ENCODE peak calls at places on chromosomes 11 and 22, in four cellular contexts. One of them, this sample, is unnamed.
A peak's percentile ranks its signal among the peaks of the same experiment; 100 is the strongest.

GRCh38 chr11:5204787-5205186 is 4.3 kb upstream of the OR51V1 start:
- DNase-seq in PC-9: peak; percentile 1
- DNase-seq in PC-3: peak; percentile 59
- DNase-seq in K562: peak; percentile 71
- DNase-seq in this sample: peak; percentile 10

GRCh38 chr22:45510376-45511232 is 7.9 kb downstream of the FBLN1 start:
- DNase-seq in PC-9: no peak
- DNase-seq in PC-3: no peak
- DNase-seq in K562: no peak
- DNase-seq in this sample: no peak

GRCh38 chr11:20327377-20327776 is 36.1 kb upstream of the HTATIP2 start:
- DNase-seq in PC-9: no peak
- DNase-seq in PC-3: no peak
- DNase-seq in K562: no peak
- DNase-seq in this sample: peak; percentile 60

GRCh38 chr11:110296226-110297081 is at the start of gene RDX:
- DNase-seq in K562: peak; percentile 94
- DNase-seq in PC-9: peak; percentile 91
- DNase-seq in PC-3: peak; percentile 88
- DNase-seq in this sample: peak; percentile 97

GRCh38 chr11:7593476-7593875 is 79.7 kb downstream of the PPFIBP2 start:
- DNase-seq in K562: no peak
- DNase-seq in PC-3: no peak
- DNase-seq in PC-9: no peak
- DNase-seq in this sample: peak; percentile 37

GRCh38 chr11:118068206-118068944 is 8.5 kb upstream of the TMPRSS4 start:
- DNase-seq in PC-3: no peak
- DNase-seq in K562: peak; percentile 63
- DNase-seq in PC-9: no peak
- DNase-seq in this sample: no peak

GRCh38 chr11:114057147-114057546 is 2.4 kb upstream of the ZBTB16 start:
- DNase-seq in PC-9: no peak
- DNase-seq in PC-3: no peak
- DNase-seq in K562: no peak
- DNase-seq in this sample: no peak

GRCh38 chr22:45304971-45305370 is 4.8 kb upstream of the FAM118A start:
- DNase-seq in K562: no peak
- DNase-seq in PC-3: no peak
- DNase-seq in PC-9: peak; percentile 54
- DNase-seq in this sample: no peak

GRCh38 chr22:32723632-32724031 is 77.9 kb upstream of the TIMP3 start:
- DNase-seq in PC-3: no peak
- DNase-seq in K562: no peak
- DNase-seq in PC-9: peak; percentile 60
- DNase-seq in this sample: no peak

GRCh38 chr11:127247261-127247660 is 246.7 kb upstream of the KIRREL3 start:
- DNase-seq in K562: no peak
- DNase-seq in PC-9: no peak
- DNase-seq in PC-3: no peak
- DNase-seq in this sample: no peak

GRCh38 chr11:100739636-100740035 is 52.5 kb downstream of the ARHGAP42 start:
- DNase-seq in PC-3: peak; percentile 49
- DNase-seq in PC-9: peak; percentile 74
- DNase-seq in K562: no peak
- DNase-seq in this sample: no peak

GRCh38 chr11:64590763-64591221 is at the start of gene SLC22A12:
- DNase-seq in PC-3: no peak
- DNase-seq in PC-9: no peak
- DNase-seq in K562: no peak
- DNase-seq in this sample: no peak

GRCh38 chr11:460331-461199 is 10.5 kb downstream of the PTDSS2 start:
- DNase-seq in K562: peak; percentile 71
- DNase-seq in PC-9: peak; percentile 73
- DNase-seq in PC-3: no peak
- DNase-seq in this sample: no peak

GRCh38 chr11:464316-464715 is 14.2 kb downstream of the PTDSS2 start:
- DNase-seq in PC-3: no peak
- DNase-seq in PC-9: no peak
- DNase-seq in K562: no peak
- DNase-seq in this sample: peak; percentile 20

GRCh38 chr11:459511-460220 is 9.6 kb downstream of the PTDSS2 start:
- DNase-seq in K562: no peak
- DNase-seq in PC-3: no peak
- DNase-seq in PC-9: no peak
- DNase-seq in this sample: no peak

GRCh38 chr11:461626-462025 is 11.5 kb downstream of the PTDSS2 start:
- DNase-seq in PC-9: no peak
- DNase-seq in K562: no peak
- DNase-seq in PC-3: no peak
- DNase-seq in this sample: no peak

DNA sequence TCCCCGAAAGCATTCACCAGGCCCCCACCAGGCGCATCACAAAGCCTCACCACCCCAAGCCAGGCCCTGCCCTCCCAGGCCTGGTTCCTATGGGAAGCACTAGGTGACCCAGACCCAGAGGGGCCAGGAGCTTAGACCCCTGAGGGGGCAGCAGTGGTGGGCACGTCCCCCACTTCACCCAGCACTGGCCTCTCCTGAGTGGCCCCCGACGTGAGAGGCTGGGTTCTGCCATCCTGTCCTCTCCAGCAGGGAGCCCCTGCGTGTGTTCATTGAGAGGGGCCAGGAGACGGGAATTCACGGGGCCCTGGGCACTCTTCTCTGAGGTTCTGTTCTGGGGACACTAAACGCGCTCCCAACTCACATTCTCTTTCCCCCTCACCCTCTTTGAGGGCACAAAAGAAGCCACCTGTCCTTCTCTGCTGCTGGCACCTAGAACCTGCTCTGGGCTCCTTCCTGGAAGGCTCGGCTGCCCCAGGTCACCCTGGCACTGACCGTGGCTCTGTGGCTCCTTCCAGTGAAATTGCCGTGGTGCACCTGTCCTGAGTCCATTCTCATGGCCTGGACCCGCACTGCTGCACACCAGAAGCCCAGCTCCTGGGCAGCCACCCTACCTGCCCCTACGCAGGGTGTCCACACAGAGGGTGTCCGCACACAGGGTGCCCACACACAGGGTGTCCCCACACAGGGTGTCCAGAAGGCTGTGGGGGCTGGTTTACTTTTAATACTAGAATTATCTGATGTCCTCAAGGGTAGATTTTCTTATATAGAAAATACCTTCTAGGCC is 12.2 kb downstream of the PTDSS2 start:
- DNase-seq in PC-9: no peak
- DNase-seq in PC-3: no peak
- DNase-seq in K562: no peak
- DNase-seq in this sample: peak; percentile 17
- H3K36me3 ChIP-seq in PC-9: no peaks in the 10 kb centered on the region
- H3K36me3 ChIP-seq in PC-3: no peaks in the 10 kb centered on the region
- H3K36me3 ChIP-seq in K562: peaks cover 61% of the 10 kb centered on the region
- H3K36me3 ChIP-seq in this sample: peaks cover 8% of the 10 kb centered on the region

GRCh38 chr11:47672283-47672730 is 29.9 kb upstream of the MTCH2 start:
- DNase-seq in PC-9: no peak
- DNase-seq in K562: no peak
- DNase-seq in PC-3: peak; percentile 24
- DNase-seq in this sample: no peak

GRCh38 chr11:47668665-47669064 is 26.3 kb upstream of the MTCH2 start:
- DNase-seq in PC-9: no peak
- DNase-seq in PC-3: no peak
- DNase-seq in K562: no peak
- DNase-seq in this sample: no peak

GRCh38 chr11:47667555-47667954 is 25.2 kb upstream of the MTCH2 start:
- DNase-seq in PC-3: no peak
- DNase-seq in PC-9: no peak
- DNase-seq in K562: no peak
- DNase-seq in this sample: no peak

GRCh38 chr11:47669856-47670255 is 27.5 kb upstream of the MTCH2 start:
- DNase-seq in K562: no peak
- DNase-seq in PC-9: no peak
- DNase-seq in PC-3: no peak
- DNase-seq in this sample: no peak

DNA sequence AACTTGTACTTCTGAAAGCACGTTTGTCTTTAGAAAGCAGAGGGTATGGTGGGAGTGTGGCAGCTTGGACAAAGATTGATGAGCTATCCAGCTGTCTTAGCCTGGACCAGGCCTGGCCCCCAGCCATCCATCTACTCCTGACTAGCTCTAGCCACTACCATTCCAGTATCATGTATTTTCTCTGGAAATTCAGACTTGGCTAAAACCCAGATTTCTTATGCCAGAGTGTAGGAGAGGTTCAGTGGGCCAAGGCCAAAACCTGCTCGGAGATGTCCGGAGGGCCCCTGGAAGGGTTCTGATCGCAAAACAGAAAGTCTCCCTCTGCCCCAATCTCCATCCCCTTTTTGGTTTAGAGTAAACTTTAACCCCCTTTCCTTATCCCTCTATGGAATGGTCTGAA is 24.8 kb upstream of the MTCH2 start:
- DNase-seq in PC-3: no peak
- DNase-seq in PC-9: no peak
- DNase-seq in K562: no peak
- DNase-seq in this sample: no peak
- H2AFZ ChIP-seq in PC-3: no peak overlapping the region
- H2AFZ ChIP-seq in PC-9: no peak overlapping the region
- H2AFZ ChIP-seq in K562: no peak overlapping the region
- H2AFZ ChIP-seq in this sample: no peak overlapping the region

DNA sequence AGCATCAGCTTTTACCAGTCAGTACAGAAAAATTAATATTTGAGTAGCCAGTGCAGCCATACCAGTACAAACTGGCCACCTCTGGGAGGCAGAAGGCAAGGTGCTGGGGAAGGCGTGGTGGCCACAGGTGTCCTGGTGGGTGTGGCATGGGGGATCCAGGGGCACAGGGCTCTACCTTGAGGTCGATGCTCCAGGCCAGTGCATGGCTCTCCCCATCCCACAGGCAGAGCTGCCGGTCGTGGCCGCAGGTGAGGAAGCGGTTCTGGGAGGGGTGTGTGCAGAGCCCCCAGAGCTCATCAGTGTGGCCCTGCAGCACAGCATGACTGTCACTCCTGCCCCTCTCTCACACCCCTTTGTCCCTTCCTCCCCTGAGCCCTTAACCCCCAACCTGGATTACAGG is 3.8 kb upstream of the MTA2 start:
- DNase-seq in K562: no peak
- DNase-seq in PC-3: no peak
- DNase-seq in PC-9: no peak
- DNase-seq in this sample: no peak
- H3K36me3 ChIP-seq in K562: peaks cover 74% of the 10 kb centered on the region
- H3K36me3 ChIP-seq in PC-3: no peaks in the 10 kb centered on the region
- H3K36me3 ChIP-seq in PC-9: peaks cover 9% of the 10 kb centered on the region
- H3K36me3 ChIP-seq in this sample: peaks cover 26% of the 10 kb centered on the region

GRCh38 chr11:122101625-122102291 is 14.3 kb downstream of the BLID start:
- DNase-seq in K562: no peak
- DNase-seq in PC-3: no peak
- DNase-seq in PC-9: no peak
- DNase-seq in this sample: peak; percentile 58
- H2AFZ ChIP-seq in K562: no peak overlapping the region
- H2AFZ ChIP-seq in PC-3: no peak overlapping the region
- H2AFZ ChIP-seq in PC-9: no peak overlapping the region
- H2AFZ ChIP-seq in this sample: no peak overlapping the region

DNA sequence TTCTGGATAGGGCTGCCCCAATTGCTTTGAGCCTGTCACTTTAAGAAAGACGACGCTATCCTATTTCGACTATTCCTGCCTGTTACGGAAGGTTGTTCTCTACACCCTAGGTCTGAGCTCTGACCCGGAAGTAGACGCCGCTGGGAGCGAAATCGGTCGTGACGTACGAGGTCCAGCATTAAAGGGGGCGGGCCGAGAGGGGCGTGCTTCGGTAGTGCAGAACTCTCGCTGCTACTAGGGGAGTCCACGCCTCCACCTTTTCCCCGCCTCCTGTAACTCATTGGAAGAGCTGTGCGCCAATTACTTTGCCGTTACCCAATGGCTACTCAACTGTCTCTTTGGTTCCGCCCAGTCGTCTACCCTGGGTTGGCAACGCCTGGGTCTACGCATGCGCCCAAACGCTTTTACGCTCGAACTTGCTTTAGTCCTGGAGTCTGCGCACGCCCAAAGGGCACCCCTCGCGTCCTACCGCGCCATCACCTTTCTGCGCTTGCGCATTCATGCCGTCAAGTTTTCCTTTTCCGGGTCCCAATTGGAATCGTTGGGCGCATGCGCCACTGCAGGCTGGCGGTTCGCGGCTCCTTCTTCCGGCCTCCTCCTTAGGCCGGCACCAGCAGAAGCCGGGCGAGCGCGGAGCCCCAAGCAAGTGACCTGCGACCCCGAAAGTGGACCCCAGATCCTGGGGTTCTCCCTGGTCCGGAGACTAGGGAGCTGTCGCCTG is at the start of gene PCNX3:
- DNase-seq in K562: peak; percentile 97
- DNase-seq in PC-3: peak; percentile 100
- DNase-seq in PC-9: peak; percentile 100
- DNase-seq in this sample: peak; percentile 100
- H3K36me3 ChIP-seq in K562: peaks cover 49% of the 10 kb centered on the region
- H3K36me3 ChIP-seq in PC-3: peaks cover 27% of the 10 kb centered on the region
- H3K36me3 ChIP-seq in PC-9: peaks cover 9% of the 10 kb centered on the region
- H3K36me3 ChIP-seq in this sample: peaks cover 6% of the 10 kb centered on the region

GRCh38 chr11:126083829-126084607 is 21.4 kb upstream of the CDON start:
- DNase-seq in PC-9: no peak
- DNase-seq in PC-3: no peak
- DNase-seq in K562: no peak
- DNase-seq in this sample: peak; percentile 51
- H2AFZ ChIP-seq in PC-9: no peak overlapping the region
- H2AFZ ChIP-seq in PC-3: no peak overlapping the region
- H2AFZ ChIP-seq in K562: no peak overlapping the region
- H2AFZ ChIP-seq in this sample: no peak overlapping the region

DNA sequence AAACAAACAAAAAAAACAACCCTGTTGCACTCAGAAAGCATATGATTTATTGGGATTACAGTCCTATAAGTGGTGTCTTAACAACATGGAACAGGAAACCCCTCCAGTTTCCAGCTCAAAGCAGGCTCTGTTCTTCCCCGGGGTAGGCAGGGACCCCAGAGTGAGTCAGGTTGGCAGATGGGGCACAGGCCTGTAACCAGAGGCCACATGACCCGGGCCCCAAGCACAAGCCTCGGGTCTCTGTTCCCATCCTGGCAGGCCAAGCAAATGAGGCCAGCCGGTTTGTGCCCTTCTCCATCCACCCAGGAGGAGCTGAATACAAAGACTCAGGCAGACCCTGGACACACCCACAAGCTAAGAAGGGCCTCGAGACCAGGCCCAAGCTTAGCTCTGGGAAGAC is 75.8 kb downstream of the NAT10 start:
- DNase-seq in PC-3: no peak
- DNase-seq in PC-9: no peak
- DNase-seq in K562: no peak
- DNase-seq in this sample: no peak
- H3K36me3 ChIP-seq in PC-3: no peaks in the 10 kb centered on the region
- H3K36me3 ChIP-seq in PC-9: no peaks in the 10 kb centered on the region
- H3K36me3 ChIP-seq in K562: no peaks in the 10 kb centered on the region
- H3K36me3 ChIP-seq in this sample: no peaks in the 10 kb centered on the region

This sample was measured in SK-N-SH.